ENCODE peak calls at places on chromosome 10, in four cellular contexts. B is amniotic stem cell; R is stimulated activated CD4-positive, alpha-beta T cell treated with anti-CD3 and anti-CD28 coated beads, Interleukin-4, amount 100 ng/mL, for 1 hour; P is stimulated activated CD8-positive, alpha-beta memory T cell treated with anti-CD3 and anti-CD28 coated beads, Interleukin-2, amount 100 ng/mL, for 1 hour. E is an unnamed sample.

GRCh38 chr10:49367600-49367999 is 28.3 kb downstream of the DRGX start:
- DNase-seq in B (no peak), R (no peak), P (no peak), E (no peak)

GRCh38 chr10:128641998-128642397 is 515.8 kb upstream of the MKI67 start:
- DNase-seq in B (no peak), R (no peak), P (no peak), E (no peak)

GRCh38 chr10:93995598-93996271 is 2.0 kb downstream of the PLCE1 start:
- DNase-seq in B (peak), R (no peak), P (no peak), E (no peak)

GRCh38 chr10:103576862-103577261 is 83.4 kb downstream of the NEURL1 start:
- DNase-seq in B (no peak), R (no peak), P (no peak), E (no peak)

GRCh38 chr10:67788028-67788886 is 49.7 kb downstream of the DNAJC12 start:
- DNase-seq in B (peak), R (peak), P (peak), E (no peak)

GRCh38 chr10:23445591-23445990 is 6.7 kb downstream of the OTUD1 start:
- DNase-seq in B (no peak), R (no peak), P (no peak), E (no peak)

GRCh38 chr10:34584164-34584563 is 230.9 kb downstream of the PARD3 start:
- DNase-seq in B (peak), R (no peak), P (no peak), E (no peak)

GRCh38 chr10:99834410-99834809 is 52.0 kb downstream of the ABCC2 start:
- DNase-seq in B (no peak), R (no peak), P (no peak), E (no peak)

GRCh38 chr10:86019141-86019540 is 347.5 kb downstream of the GRID1 start:
- DNase-seq in B (no peak), R (no peak), P (no peak), E (no peak)

GRCh38 chr10:71844084-71844483 is 7.0 kb downstream of the PSAP start:
- DNase-seq in B (no peak), R (no peak), P (no peak), E (no peak)

GRCh38 chr10:64867501-64867962 is 1346.3 kb downstream of the REEP3 start:
- DNase-seq in B (no peak), R (no peak), P (no peak), E (no peak)

GRCh38 chr10:51711519-51711891 is 12.1 kb upstream of the CSTF2T start:
- DNase-seq in B (no peak), R (no peak), P (no peak), E (no peak)